ENCODE peak calls at places on chromosomes 13 and 19, in five cellular contexts. V is IMR-90; N is CD8-positive, alpha-beta T cell; J is fibroblast of lung; D is NT2/D1. O is an unnamed sample. For H3K27me3 and H3K4me1, the result is how much of the 10 kb centered on the place peaks cover.

GRCh38 chr13:64457976-64458375 is 2772.2 kb downstream of the PCDH9 start:
- DNase-seq in V (peak), N (no peak), J (peak), D (no peak), O (no peak)

GRCh38 chr19:34480971-34481821 is at the start of gene WTIP:
- DNase-seq in V (peak), N (no peak), J (peak), D (peak), O (no peak)

GRCh38 chr19:49362048-49362925 is at the start of gene TEAD2:
- DNase-seq in V (peak), N (no peak), J (peak), D (no peak), O (no peak)

GRCh38 chr13:28792992-28793391 is 27.1 kb upstream of the MTUS2 start:
- DNase-seq in V (peak), N (no peak), J (peak), D (no peak), O (no peak)

GRCh38 chr13:110915874-110916670 is 1.2 kb upstream of the ANKRD10 start:
- DNase-seq in V (peak), N (no peak), J (peak), D (no peak), O (no peak)

GRCh38 chr13:21674271-21675009 is 3.6 kb downstream of the FGF9 start:
- DNase-seq in V (no peak), N (no peak), J (no peak), D (no peak), O (no peak)

GRCh38 chr13:48727252-48728011 is 73.7 kb downstream of the CYSLTR2 start:
- DNase-seq in V (peak), N (no peak), J (peak), D (no peak), O (no peak)

GRCh38 chr19:10685210-10685609 is 16.0 kb upstream of the QTRT1 start:
- DNase-seq in V (no peak), N (no peak), J (no peak), D (no peak), O (no peak)

GRCh38 chr19:50258918-50259372 is 55.5 kb downstream of the MYH14 start:
- DNase-seq in V (no peak), N (no peak), J (no peak), D (no peak), O (no peak)

GRCh38 chr13:79548886-79549285 is 67.9 kb downstream of the NDFIP2 start:
- DNase-seq in V (peak), N (no peak), J (peak), D (no peak), O (no peak)

GRCh38 chr19:16645140-16645539 is 14.8 kb downstream of the SMIM7 start:
- DNase-seq in V (no peak), N (no peak), J (no peak), D (no peak), O (no peak)

GRCh38 chr13:102359264-102359663 is 42.6 kb downstream of the FGF14 start:
- DNase-seq in V (no peak), N (no peak), J (no peak), D (no peak), O (no peak)

GRCh38 chr13:83950284-83950683 is 68.0 kb upstream of the SLITRK1 start:
- DNase-seq in V (no peak), N (no peak), J (no peak), D (no peak), O (no peak)

GRCh38 chr19:16062789-16063188 is 13.5 kb upstream of the TPM4 start:
- DNase-seq in V (no peak), N (peak), J (no peak), D (no peak), O (no peak)

GRCh38 chr19:4523306-4524110 is 5.2 kb upstream of the PLIN4 start:
- DNase-seq in V (peak), N (no peak), J (peak), D (peak), O (no peak)

GRCh38 chr13:21240586-21240985 is 64.1 kb downstream of the MRPL57 start:
- DNase-seq in V (peak), N (no peak), J (no peak), D (no peak), O (no peak)

GRCh38 chr19:39865186-39865585 is 19.0 kb upstream of the FBL start:
- DNase-seq in V (no peak), N (no peak), J (no peak), D (no peak), O (no peak)

DNA sequence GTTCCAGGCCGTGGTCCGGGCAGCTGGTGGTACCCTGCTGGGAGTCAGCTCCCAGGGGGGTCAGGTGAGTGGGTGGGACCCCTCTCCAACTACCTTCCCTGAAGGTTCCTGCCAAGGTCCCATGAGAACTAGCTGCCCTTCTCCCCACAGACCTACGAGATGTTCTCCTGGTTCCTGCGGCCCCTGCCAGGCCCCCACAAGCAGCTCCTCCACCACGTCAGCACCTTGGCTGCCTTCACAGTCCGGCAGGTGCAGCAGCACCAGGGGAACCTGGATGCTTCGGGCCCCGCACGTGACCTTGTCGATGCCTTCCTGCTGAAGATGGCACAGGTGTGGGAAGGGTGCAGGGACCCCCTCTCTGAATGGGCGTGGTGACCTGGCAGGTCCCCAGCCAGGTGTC is 5.5 kb downstream of the CYP2S1 start:
- DNase-seq in V (no peak), N (no peak), J (no peak), D (no peak), O (no peak)
- H3K27me3 ChIP-seq in V (under half), N (under half), J (under half), D (under half), O (under half)

DNA sequence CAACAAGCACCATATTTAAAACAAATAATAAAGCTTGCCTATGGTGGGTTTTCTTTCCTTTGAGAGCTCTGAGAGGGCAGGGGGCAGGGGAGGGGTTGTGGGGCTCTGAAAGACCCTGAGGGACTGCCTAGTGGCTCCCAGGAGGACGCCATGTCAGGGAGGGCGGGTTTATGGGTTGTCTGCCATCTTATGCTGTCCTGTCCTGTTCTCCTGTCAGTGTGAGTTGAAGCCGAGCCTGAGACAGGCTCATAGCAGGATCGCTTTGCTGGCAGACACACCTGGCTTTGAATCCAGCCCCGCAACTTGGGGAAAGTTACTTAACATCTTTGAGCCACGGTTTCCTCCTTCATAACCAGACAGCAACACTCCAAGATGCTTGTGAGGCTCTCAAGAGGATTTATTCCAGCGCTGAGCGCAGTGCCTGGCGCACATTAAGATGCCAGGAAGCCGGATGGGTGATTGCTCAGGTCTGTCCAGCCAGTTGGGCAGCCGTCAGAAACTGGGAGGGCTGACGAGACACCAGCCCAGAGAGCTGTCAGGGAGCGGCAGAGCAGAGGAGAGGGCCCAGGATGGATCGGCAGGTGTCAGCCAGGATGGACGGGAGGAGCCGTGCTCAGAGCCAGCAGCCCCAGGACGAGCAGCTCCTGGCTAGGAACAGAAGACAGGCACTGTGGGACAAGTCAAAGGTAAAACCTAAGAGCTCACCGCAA is 36.8 kb upstream of the C1QTNF9 start:
- DNase-seq in V (no peak), N (no peak), J (no peak), D (no peak), O (no peak)
- H3K4me3 ChIP-seq in V (no peak), N (peak), J (no peak), D (no peak), O (no peak)

GRCh38 chr13:50893211-50893852 is 16.3 kb upstream of the RNASEH2B start:
- DNase-seq in V (peak), N (no peak), J (peak), D (no peak), O (no peak)
- H3K4me1 ChIP-seq in V (under half), N (under half), J (under half), D (under half), O (under half)

GRCh38 chr13:71524245-71525002 is 342.6 kb downstream of the DACH1 start:
- DNase-seq in V (no peak), N (no peak), J (peak), D (no peak), O (no peak)
- H3K27me3 ChIP-seq in V (under half), N (under half), J (under half), D (under half), O (under half)

DNA sequence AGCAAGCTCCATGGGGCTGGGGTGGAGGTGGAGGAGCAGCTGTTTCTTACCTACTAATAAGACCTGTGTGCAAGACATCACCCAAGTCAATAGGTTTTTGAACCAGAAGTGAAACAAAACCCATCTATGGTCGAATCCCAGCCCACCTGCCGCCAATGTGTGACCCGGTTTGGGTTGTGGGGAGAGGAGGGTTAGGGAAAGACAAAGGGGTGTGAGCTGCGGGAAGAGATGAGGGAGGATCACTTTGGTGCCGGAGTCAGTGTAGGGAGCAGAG is 641 bp downstream of the LPAR2 start:
- DNase-seq in V (no peak), N (no peak), J (no peak), D (no peak), O (no peak)
- H3K4me3 ChIP-seq in V (no peak), N (peak), J (no peak), D (peak), O (peak)

O was measured in iPS DF 6.9.